ENCODE peak calls at places on chromosomes 6 and 20, in eight cellular contexts. R, W, K, F, L, D, M and T are unnamed samples.

GRCh38 chr6:56437171-56437900 is 190.0 kb upstream of the COL21A1 start:
- DNase-seq in D (no peak), R (no peak), L (no peak), K (no peak), W (no peak), F (no peak), M (peak), T (no peak)

GRCh38 chr6:124943658-124944057 is 18.6 kb upstream of the RNF217 start:
- DNase-seq in D (no peak), M (peak), L (no peak), K (no peak), R (no peak), F (no peak), W (no peak), T (no peak)

GRCh38 chr6:134525190-134525868 is 207.4 kb upstream of the SGK1 start:
- DNase-seq in K (no peak), R (no peak), M (no peak), F (no peak), L (no peak), D (no peak), W (no peak), T (no peak)

GRCh38 chr20:62300319-62300718 is 2.5 kb upstream of the ADRM1 start:
- DNase-seq in M (no peak), K (no peak), L (no peak), F (no peak), D (no peak), R (no peak), W (no peak), T (no peak)

GRCh38 chr20:380763-381580 is 412 bp downstream of the TRIB3 start:
- DNase-seq in R (peak), D (peak), M (peak), F (peak), K (peak), L (peak), W (peak), T (peak)

GRCh38 chr6:19759117-19759880 is 77.9 kb upstream of the ID4 start:
- DNase-seq in M (peak), D (no peak), L (no peak), R (no peak), F (no peak), W (no peak), K (no peak), T (peak)

GRCh38 chr20:57952136-57952535 is 242.3 kb upstream of the PMEPA1 start:
- DNase-seq in F (no peak), M (no peak), W (no peak), L (no peak), K (no peak), D (no peak), R (no peak), T (no peak)

GRCh38 chr6:47097092-47097945 is 55.2 kb upstream of the ADGRF1 start:
- DNase-seq in K (peak), R (peak), F (peak), L (peak), D (peak), W (peak), M (peak), T (peak)

GRCh38 chr6:72595812-72596211 is 26.1 kb upstream of the KCNQ5 start:
- DNase-seq in D (no peak), M (no peak), F (no peak), K (no peak), R (no peak), L (no peak), W (no peak), T (no peak)

GRCh38 chr20:21706345-21707195 is 1.1 kb downstream of the PAX1 start:
- DNase-seq in M (no peak), K (peak), R (no peak), L (no peak), W (no peak), D (no peak), F (no peak), T (no peak)

GRCh38 chr6:43269273-43270007 is 26.2 kb downstream of the TTBK1 start:
- DNase-seq in R (peak), M (no peak), L (no peak), K (peak), D (peak), F (no peak), W (peak), T (peak)

GRCh38 chr20:62043131-62043914 is 22.4 kb downstream of the TAF4 start:
- DNase-seq in L (peak), W (peak), D (no peak), M (peak), F (peak), R (no peak), K (no peak), T (peak)

GRCh38 chr20:23566199-23566932 is 1.9 kb downstream of the CST9L start:
- DNase-seq in D (no peak), L (no peak), K (no peak), F (no peak), M (no peak), W (no peak), R (no peak), T (no peak)

GRCh38 chr6:157628463-157628862 is 194.6 kb upstream of the SNX9 start:
- DNase-seq in W (no peak), F (no peak), M (no peak), L (no peak), K (no peak), D (no peak), R (no peak), T (no peak)

GRCh38 chr6:27862396-27863061 is 49.7 kb downstream of the OR2B2 start:
- DNase-seq in D (no peak), R (no peak), W (no peak), F (no peak), K (no peak), M (no peak), L (no peak), T (peak)

GRCh38 chr6:116611020-116611419 is 5.3 kb upstream of the RSPH4A start:
- DNase-seq in D (no peak), W (no peak), F (no peak), L (no peak), R (no peak), K (peak), M (no peak), T (no peak)

GRCh38 chr6:146578054-146578453 is 20.7 kb upstream of the ADGB start:
- DNase-seq in D (no peak), F (no peak), R (no peak), L (no peak), W (no peak), M (peak), K (no peak), T (peak)

GRCh38 chr20:219290-220115 is 7.6 kb upstream of the DEFB129 start:
- DNase-seq in F (no peak), D (no peak), L (no peak), K (peak), W (peak), R (no peak), M (peak), T (no peak)

GRCh38 chr6:140809694-140810101 is 1323.0 kb upstream of the GJE1 start:
- DNase-seq in L (no peak), D (no peak), W (no peak), K (no peak), M (no peak), F (no peak), R (no peak), T (no peak)

GRCh38 chr20:60053125-60053812 is 95.0 kb downstream of the CDH26 start:
- DNase-seq in R (no peak), D (no peak), K (no peak), M (no peak), F (no peak), L (no peak), W (peak), T (no peak)

GRCh38 chr20:50555687-50556086 is 45.5 kb downstream of the PTPN1 start:
- DNase-seq in D (no peak), L (no peak), W (no peak), F (no peak), R (no peak), K (no peak), M (no peak), T (no peak)
- H3K4me3 ChIP-seq in D (no peak), L (no peak), W (no peak), F (no peak), R (no peak), K (no peak), M (no peak), T (no peak)

GRCh38 chr6:34062815-34063214 is 83.1 kb downstream of the GRM4 start:
- DNase-seq in R (no peak), W (no peak), L (no peak), K (no peak), D (no peak), F (no peak), M (no peak), T (no peak)
- TF ChIP-seq CTCF in R (peak), W (peak), L (no peak), K (peak), D (no peak), F (no peak), M (peak), T (peak)

GRCh38 chr6:34196116-34196832 is 40.4 kb upstream of the HMGA1 start:
- DNase-seq in R (peak), F (peak), W (peak), D (peak), M (peak), L (peak), K (peak), T (peak)
- H3K4me3 ChIP-seq in R (peak), F (peak), W (peak), D (peak), M (peak), L (peak), K (peak), T (peak)

DNA sequence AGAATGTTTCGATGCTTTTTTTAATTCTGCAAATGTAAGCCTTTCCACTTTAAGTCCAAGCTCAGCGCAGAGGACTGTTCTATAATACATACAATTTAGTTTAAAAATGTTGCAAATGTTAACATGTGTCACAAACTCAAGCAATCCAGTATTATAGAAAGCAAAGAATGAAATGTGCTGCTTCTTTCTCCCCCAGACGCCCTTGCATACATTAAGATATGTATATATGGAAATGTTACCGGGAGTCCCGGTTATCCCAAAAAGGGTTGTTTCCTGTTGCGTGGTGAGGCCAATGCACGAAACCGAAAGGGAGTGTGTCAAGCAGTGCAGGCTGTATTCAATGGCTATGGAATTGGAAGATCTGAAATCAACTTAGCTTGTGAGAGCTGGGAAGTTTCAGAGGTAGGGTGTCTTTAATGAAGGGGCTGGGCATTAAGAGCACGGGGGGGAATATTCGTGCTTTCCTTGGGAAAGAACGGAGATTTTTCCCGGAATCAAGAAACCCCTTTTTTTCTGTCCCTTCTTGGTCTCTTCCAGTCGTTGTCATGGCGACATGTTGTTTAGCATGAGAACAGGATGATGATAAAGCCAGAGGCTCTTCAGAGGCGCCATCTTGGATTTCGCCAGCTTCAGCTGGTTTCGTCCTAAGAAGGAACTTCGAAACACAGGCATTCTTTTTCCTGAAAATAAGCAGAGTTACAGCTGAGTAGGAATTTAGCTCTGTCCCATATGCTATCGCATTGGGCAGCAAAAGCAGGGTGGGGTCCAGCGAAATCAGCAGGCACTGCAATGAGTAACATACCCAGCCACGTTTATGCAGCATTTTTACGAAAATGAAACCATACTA is 10.1 kb upstream of the NQO2 start:
- DNase-seq in R (peak), L (peak), W (peak), D (peak), K (peak), M (peak), F (peak), T (peak)
- TF ChIP-seq CTCF in R (no peak), L (peak), W (no peak), D (no peak), K (no peak), M (no peak), F (no peak), T (no peak)

GRCh38 chr20:64079273-64080012 is at the start of gene RGS19:
- DNase-seq in R (peak), W (peak), D (peak), K (peak), M (peak), L (peak), F (peak), T (peak)

GRCh38 chr20:64081620-64081964 is 1.7 kb downstream of the OPRL1 start:
- DNase-seq in M (no peak), D (no peak), F (no peak), L (no peak), W (no peak), R (no peak), K (no peak), T (no peak)

GRCh38 chr20:64082126-64082638 is 2.0 kb downstream of the LKAAEAR1 start:
- DNase-seq in L (no peak), F (no peak), D (no peak), R (no peak), K (peak), M (no peak), W (peak), T (no peak)

GRCh38 chr20:64080013-64080812 is at the start of gene OPRL1:
- DNase-seq in L (no peak), W (no peak), M (no peak), D (no peak), R (no peak), K (peak), F (no peak), T (no peak)

DNA sequence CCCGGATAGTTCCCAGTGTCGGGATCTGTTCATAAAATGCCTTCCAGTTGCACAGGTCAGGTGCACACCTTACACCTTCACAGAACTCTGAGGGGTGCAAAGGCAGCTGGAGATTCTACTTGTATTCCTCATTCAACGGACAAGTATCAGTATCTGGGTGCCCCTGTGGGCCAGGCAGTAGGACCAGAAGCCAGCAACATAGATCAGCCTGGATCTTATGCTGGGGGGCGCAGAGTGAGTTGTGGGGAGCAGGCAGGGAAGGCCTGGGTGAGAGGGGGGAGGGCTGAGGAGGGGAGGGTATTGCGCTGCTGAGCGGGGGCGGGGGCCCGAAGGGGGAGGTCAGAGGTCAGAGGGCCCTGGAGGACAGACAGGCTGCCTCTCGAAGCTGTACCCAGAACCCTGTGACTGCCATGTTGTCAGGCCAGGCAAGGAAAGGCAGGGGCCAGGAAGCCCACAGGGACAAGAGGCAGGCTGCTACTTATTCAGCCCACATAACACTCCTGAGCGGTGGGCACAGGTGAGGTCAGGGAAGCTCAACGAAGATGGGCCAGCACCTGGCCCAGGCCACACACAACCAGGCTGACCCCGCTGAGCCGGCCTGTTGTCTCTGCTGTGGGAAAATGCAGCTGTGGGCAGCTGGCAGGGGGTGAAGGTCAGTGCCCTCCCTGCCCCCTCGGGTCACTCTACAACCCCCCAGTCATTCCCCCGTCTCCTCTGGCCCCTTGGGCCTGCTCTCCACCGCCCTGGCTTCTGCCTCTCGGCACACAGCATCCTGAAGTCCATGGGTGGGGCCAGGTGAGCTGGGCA is 1.1 kb downstream of the OPRL1 start:
- DNase-seq in M (no peak), L (no peak), K (no peak), W (peak), D (no peak), F (no peak), R (no peak), T (no peak)
- H3K4me3 ChIP-seq in M (no peak), L (no peak), K (peak), W (peak), D (peak), F (no peak), R (no peak), T (no peak)

GRCh38 chr6:35730745-35731413 is 6.0 kb upstream of the ARMC12 start:
- DNase-seq in K (no peak), R (no peak), L (no peak), W (no peak), D (no peak), F (no peak), M (no peak), T (no peak)

GRCh38 chr6:35731414-35731735 is 5.5 kb upstream of the ARMC12 start:
- DNase-seq in L (peak), R (peak), M (peak), K (peak), F (peak), W (peak), D (peak), T (peak)

GRCh38 chr6:35729722-35730121 is 7.1 kb upstream of the ARMC12 start:
- DNase-seq in R (no peak), W (no peak), K (no peak), M (no peak), F (no peak), D (peak), L (no peak), T (no peak)

GRCh38 chr6:35733633-35734032 is 3.2 kb upstream of the ARMC12 start:
- DNase-seq in R (no peak), W (no peak), L (no peak), F (no peak), D (no peak), K (no peak), M (no peak), T (no peak)

DNA sequence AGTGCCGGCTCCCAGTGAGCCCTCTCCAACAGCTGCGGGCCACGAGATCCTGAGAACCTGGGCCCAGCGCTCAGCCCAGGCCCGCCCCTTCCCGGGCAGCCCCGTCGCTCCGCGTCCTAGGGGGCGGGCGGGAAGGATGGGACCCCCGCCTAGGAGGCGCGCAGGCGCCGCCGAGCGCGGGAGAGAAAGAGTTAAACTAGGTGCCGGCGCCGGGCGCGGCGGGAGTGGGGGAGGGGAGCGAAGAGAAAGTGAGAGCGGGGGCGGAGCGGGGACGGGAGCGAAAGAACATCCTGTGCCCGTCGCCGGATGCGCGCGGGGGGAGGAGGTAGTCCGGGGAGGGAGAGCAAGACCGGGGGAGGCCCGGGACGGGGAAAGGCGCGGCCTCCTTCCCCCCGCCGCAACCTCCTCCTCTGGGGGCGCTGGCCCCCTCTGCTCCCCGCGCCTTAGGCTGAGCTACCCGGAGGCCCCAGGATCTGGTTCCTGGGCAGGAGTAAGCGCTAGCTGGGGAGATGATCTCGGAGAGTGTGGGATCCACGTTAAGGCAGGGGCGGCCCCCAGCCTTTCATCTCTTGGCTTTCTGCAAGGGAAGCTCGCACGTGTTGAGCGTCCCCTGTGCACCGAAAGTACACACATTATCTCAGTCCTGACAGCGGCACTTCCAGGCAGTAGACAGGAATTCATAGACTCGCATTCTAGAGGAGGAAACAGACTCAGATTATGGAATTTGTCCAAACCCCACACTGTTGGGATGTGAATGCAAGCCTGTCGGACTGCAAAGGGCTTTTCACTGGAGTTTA is 4.9 kb upstream of the ARMC12 start:
- DNase-seq in R (peak), M (peak), W (peak), K (peak), F (peak), D (peak), L (peak), T (peak)
- TF ChIP-seq CTCF in R (no peak), M (no peak), W (peak), K (peak), F (peak), D (peak), L (peak), T (no peak)